ENCODE peak calls at places on chromosomes 16 and 17, in five cellular contexts. M, R, F, W and Z are unnamed samples.

GRCh38 chr16:22027633-22028032 is 19.7 kb downstream of the MOSMO start:
- DNase-seq in W (no peak), F (no peak), R (no peak), M (no peak), Z (peak; percentile 31)

GRCh38 chr17:55341432-55341831 is 76.7 kb downstream of the HLF start:
- DNase-seq in F (no peak), R (no peak), M (no peak), W (no peak), Z (peak; percentile 18)

GRCh38 chr17:74113952-74114351 is 89.5 kb upstream of the RPL38 start:
- DNase-seq in R (no peak), M (no peak), F (no peak), W (no peak), Z (no peak)

GRCh38 chr16:12728471-12728870 is 75.2 kb downstream of the CPPED1 start:
- DNase-seq in F (peak; percentile 23), M (no peak), W (no peak), R (no peak), Z (no peak)

GRCh38 chr17:59914274-59914854 is 21.4 kb downstream of the RPS6KB1 start:
- DNase-seq in W (no peak), F (no peak), R (no peak), M (no peak), Z (peak; percentile 72)

GRCh38 chr17:29709861-29710849 is 87.4 kb upstream of the CORO6 start:
- DNase-seq in M (no peak), W (no peak), F (peak; percentile 86), R (no peak), Z (no peak)

GRCh38 chr16:11669380-11670146 is 1.3 kb downstream of the SNN start:
- DNase-seq in R (peak; percentile 66), F (no peak), W (peak; percentile 94), M (no peak), Z (peak; percentile 65)

GRCh38 chr16:9107025-9107970 is 15.9 kb downstream of the HAPSTR1 start:
- DNase-seq in W (no peak), M (no peak), R (no peak), F (no peak), Z (no peak)

GRCh38 chr17:50356418-50356817 is 10.5 kb downstream of the XYLT2 start:
- DNase-seq in M (peak; percentile 64), F (no peak), W (peak; percentile 80), R (no peak), Z (no peak)

GRCh38 chr17:17269926-17270773 is 10.9 kb downstream of the COPS3 start:
- DNase-seq in M (no peak), F (no peak), R (no peak), W (no peak), Z (no peak)

GRCh38 chr16:11613381-11614303 is 26.9 kb upstream of the LITAF start:
- DNase-seq in F (no peak), W (peak; percentile 93), R (peak; percentile 40), M (peak; percentile 81), Z (peak; percentile 62)

GRCh38 chr17:76721463-76721862 is 4.9 kb downstream of the JMJD6 start:
- DNase-seq in W (peak; percentile 60), R (no peak), M (no peak), F (no peak), Z (no peak)

GRCh38 chr16:76639685-76640289 is 362.6 kb downstream of the CNTNAP4 start:
- DNase-seq in F (peak; percentile 7), R (no peak), W (no peak), M (no peak), Z (no peak)

GRCh38 chr16:58337090-58337444 is 42.2 kb upstream of the PRSS54 start:
- DNase-seq in R (no peak), M (no peak), W (no peak), F (no peak), Z (no peak)

GRCh38 chr17:36926226-36926625 is 11.0 kb upstream of the LHX1 start:
- DNase-seq in F (no peak), W (no peak), R (no peak), M (no peak), Z (no peak)

GRCh38 chr17:34527908-34528470 is 51.4 kb upstream of the TMEM132E start:
- DNase-seq in F (no peak), M (no peak), W (no peak), R (no peak), Z (no peak)

GRCh38 chr16:70470927-70471341 is 16.5 kb downstream of the FCSK start:
- DNase-seq in R (no peak), F (no peak), M (no peak), W (no peak), Z (no peak)

GRCh38 chr16:74372953-74373846 is 2.9 kb upstream of the NPIPB15 start:
- DNase-seq in R (no peak), F (no peak), M (no peak), W (peak; percentile 74), Z (peak; percentile 26)

GRCh38 chr17:65857713-65858112 is 296.3 kb upstream of the AXIN2 start:
- DNase-seq in R (no peak), F (no peak), W (no peak), M (no peak), Z (no peak)

GRCh38 chr16:27977966-27978365 is 85.5 kb downstream of the GSG1L start:
- DNase-seq in W (peak; percentile 43), M (peak; percentile 13), F (no peak), R (peak; percentile 57), Z (no peak)

GRCh38 chr16:86619263-86619935 is 41.0 kb downstream of the FOXL1 start:
- DNase-seq in M (no peak), R (no peak), F (no peak), W (peak; percentile 52), Z (no peak)

GRCh38 chr16:20327444-20328041 is at the start of gene GP2:
- DNase-seq in M (no peak), W (no peak), F (no peak), R (no peak), Z (no peak)

GRCh38 chr17:28701987-28702751 is 9.5 kb downstream of the PROCA1 start:
- DNase-seq in M (no peak), W (no peak), R (no peak), F (no peak), Z (no peak)

GRCh38 chr16:55040366-55041086 is 109.9 kb downstream of the IRX5 start:
- DNase-seq in R (no peak), F (no peak), M (peak; percentile 40), W (peak; percentile 49), Z (no peak)

GRCh38 chr17:41629316-41629715 is 4.9 kb upstream of the KRT17 start:
- DNase-seq in R (no peak), M (no peak), W (no peak), F (no peak), Z (no peak)

GRCh38 chr17:33438136-33438535 is 145.0 kb upstream of the ASIC2 start:
- DNase-seq in F (no peak), R (no peak), M (no peak), W (no peak), Z (no peak)

GRCh38 chr17:34116306-34116705 is 138.8 kb upstream of the CCL2 start:
- DNase-seq in M (no peak), R (no peak), F (no peak), W (peak; percentile 5), Z (no peak)

GRCh38 chr16:57394444-57394843 is 10.1 kb upstream of the CCL17 start:
- DNase-seq in W (no peak), M (no peak), F (no peak), R (no peak), Z (no peak)

GRCh38 chr17:7515912-7516610 is 31.9 kb downstream of the POLR2A start:
- DNase-seq in F (no peak), M (no peak), W (no peak), R (no peak), Z (no peak)

GRCh38 chr17:81086789-81087551 is 52.0 kb downstream of the BAIAP2 start:
- DNase-seq in F (no peak), M (no peak), R (no peak), W (no peak), Z (no peak)
- TF ChIP-seq CTCF in F (no peak), M (no peak), R (no peak), W (no peak), Z (no peak)

GRCh38 chr17:4174556-4174955 is 31.6 kb downstream of the CYB5D2 start:
- DNase-seq in M (no peak), W (no peak), R (no peak), F (no peak), Z (no peak)
- TF ChIP-seq CTCF in M (no peak), W (no peak), R (no peak), F (no peak), Z (no peak)

DNA sequence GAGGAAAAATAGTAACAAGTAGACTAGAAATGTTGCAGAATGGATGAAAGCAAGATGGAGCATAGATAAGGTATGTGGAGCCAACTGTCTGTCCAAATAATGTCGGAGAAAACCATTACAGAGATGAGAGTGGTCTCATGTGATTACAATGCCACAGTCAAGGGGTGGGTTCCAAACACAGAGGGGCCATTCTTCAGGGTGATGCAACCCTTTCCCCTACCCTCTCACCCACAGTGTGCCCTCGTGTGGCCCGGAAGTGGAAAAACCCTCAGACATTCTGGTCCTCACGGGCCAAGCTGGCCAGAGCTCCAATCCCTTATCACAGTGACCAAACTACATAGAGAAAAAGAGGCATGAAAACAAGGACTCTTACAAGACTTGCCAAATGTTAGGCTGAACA is 17.7 kb upstream of the HS3ST3A1 start:
- DNase-seq in R (no peak), F (no peak), W (no peak), M (no peak), Z (no peak)
- TF ChIP-seq CTCF in R (no peak), F (no peak), W (no peak), M (no peak), Z (no peak)

GRCh38 chr16:89169778-89170177 is 1.8 kb upstream of the CDH15 start:
- DNase-seq in R (no peak), F (no peak), W (no peak), M (no peak), Z (no peak)

GRCh38 chr16:89164847-89165684 is 6.5 kb upstream of the CDH15 start:
- DNase-seq in F (no peak), M (no peak), W (no peak), R (no peak), Z (no peak)

GRCh38 chr16:89168381-89169189 is 3.0 kb upstream of the CDH15 start:
- DNase-seq in R (no peak), W (no peak), F (no peak), M (no peak), Z (no peak)

GRCh38 chr16:89166696-89167424 is 4.7 kb upstream of the CDH15 start:
- DNase-seq in W (no peak), F (no peak), M (no peak), R (no peak), Z (no peak)

GRCh38 chr16:89167425-89167941 is 4.1 kb upstream of the CDH15 start:
- DNase-seq in R (peak; percentile 74), W (peak; percentile 95), M (peak; percentile 84), F (no peak), Z (peak; percentile 88)
- TF ChIP-seq CTCF in R (peak; percentile 80), W (no peak), M (peak; percentile 26), F (peak; percentile 82), Z (peak; percentile 84)

GRCh38 chr16:29675811-29676643 is 3.0 kb upstream of the QPRT start:
- DNase-seq in F (no peak), W (no peak), R (no peak), M (no peak), Z (no peak)
- TF ChIP-seq CTCF in F (no peak), W (no peak), R (no peak), M (no peak), Z (no peak)

GRCh38 chr17:57356722-57357391 is 100.5 kb downstream of the MSI2 start:
- DNase-seq in W (no peak), F (no peak), R (no peak), M (no peak), Z (peak; percentile 59)
- TF ChIP-seq CTCF in W (no peak), F (no peak), R (no peak), M (no peak), Z (no peak)